ENCODE peak calls at places on chromosomes 13 and 19, in six cellular contexts. One of them, this sample, is unnamed. For H3K4me1, the result is how much of the 10 kb centered on the place peaks cover.

GRCh38 chr13:113654175-113654560 is 3.8 kb downstream of the ATP4B start:
- DNase-seq in testis: no peak
- DNase-seq in sigmoid colon: peak
- DNase-seq in heart left ventricle: no peak
- DNase-seq in A549: no peak
- DNase-seq in uterus: no peak
- DNase-seq in this sample: no peak

GRCh38 chr19:16397791-16398529 is 73.3 kb downstream of the KLF2 start:
- DNase-seq in testis: peak
- DNase-seq in sigmoid colon: no peak
- DNase-seq in uterus: no peak
- DNase-seq in A549: no peak
- DNase-seq in heart left ventricle: no peak
- DNase-seq in this sample: no peak

GRCh38 chr13:51726446-51727185 is 77.3 kb downstream of the DHRS12 start:
- DNase-seq in heart left ventricle: no peak
- DNase-seq in testis: no peak
- DNase-seq in uterus: no peak
- DNase-seq in A549: no peak
- DNase-seq in sigmoid colon: no peak
- DNase-seq in this sample: no peak

GRCh38 chr13:37716796-37717195 is 118.2 kb upstream of the POSTN start:
- DNase-seq in sigmoid colon: no peak
- DNase-seq in heart left ventricle: no peak
- DNase-seq in testis: no peak
- DNase-seq in A549: no peak
- DNase-seq in uterus: no peak
- DNase-seq in this sample: no peak

GRCh38 chr19:18000480-18000980 is 7.4 kb upstream of the ARRDC2 start:
- DNase-seq in uterus: no peak
- DNase-seq in A549: no peak
- DNase-seq in testis: no peak
- DNase-seq in heart left ventricle: no peak
- DNase-seq in sigmoid colon: no peak
- DNase-seq in this sample: no peak

GRCh38 chr19:23002690-23003422 is at the start of gene ZNF728:
- DNase-seq in A549: no peak
- DNase-seq in sigmoid colon: peak
- DNase-seq in uterus: peak
- DNase-seq in testis: peak
- DNase-seq in heart left ventricle: peak
- DNase-seq in this sample: no peak

GRCh38 chr19:12749938-12750521 is 1.6 kb upstream of the BEST2 start:
- DNase-seq in heart left ventricle: no peak
- DNase-seq in uterus: no peak
- DNase-seq in sigmoid colon: no peak
- DNase-seq in A549: no peak
- DNase-seq in testis: no peak
- DNase-seq in this sample: no peak

GRCh38 chr19:38900220-38900629 is 456 bp downstream of the NFKBIB start:
- DNase-seq in sigmoid colon: no peak
- DNase-seq in heart left ventricle: no peak
- DNase-seq in A549: no peak
- DNase-seq in testis: no peak
- DNase-seq in uterus: no peak
- DNase-seq in this sample: no peak

GRCh38 chr19:19492026-19492610 is 23.2 kb downstream of the TSSK6 start:
- DNase-seq in uterus: no peak
- DNase-seq in sigmoid colon: no peak
- DNase-seq in heart left ventricle: no peak
- DNase-seq in testis: no peak
- DNase-seq in A549: no peak
- DNase-seq in this sample: no peak
- H3K4me1 ChIP-seq in uterus: under half
- H3K4me1 ChIP-seq in sigmoid colon: under half
- H3K4me1 ChIP-seq in heart left ventricle: under half
- H3K4me1 ChIP-seq in testis: under half
- H3K4me1 ChIP-seq in A549: under half
- H3K4me1 ChIP-seq in this sample: under half

GRCh38 chr19:6519289-6519688 is 11.5 kb upstream of the TNFSF9 start:
- DNase-seq in uterus: no peak
- DNase-seq in testis: no peak
- DNase-seq in A549: peak
- DNase-seq in sigmoid colon: no peak
- DNase-seq in heart left ventricle: no peak
- DNase-seq in this sample: no peak

GRCh38 chr19:6524326-6524725 is 6.5 kb upstream of the TNFSF9 start:
- DNase-seq in uterus: no peak
- DNase-seq in testis: no peak
- DNase-seq in heart left ventricle: no peak
- DNase-seq in sigmoid colon: no peak
- DNase-seq in A549: no peak
- DNase-seq in this sample: no peak

GRCh38 chr19:6516659-6517291 is 14.1 kb upstream of the TNFSF9 start:
- DNase-seq in testis: peak
- DNase-seq in heart left ventricle: peak
- DNase-seq in uterus: peak
- DNase-seq in sigmoid colon: peak
- DNase-seq in A549: peak
- DNase-seq in this sample: no peak

GRCh38 chr19:6522712-6523111 is 8.1 kb upstream of the TNFSF9 start:
- DNase-seq in A549: no peak
- DNase-seq in testis: no peak
- DNase-seq in heart left ventricle: no peak
- DNase-seq in uterus: no peak
- DNase-seq in sigmoid colon: no peak
- DNase-seq in this sample: no peak

GRCh38 chr19:6521718-6522646 is 8.8 kb upstream of the TNFSF9 start:
- DNase-seq in uterus: no peak
- DNase-seq in A549: no peak
- DNase-seq in sigmoid colon: no peak
- DNase-seq in testis: no peak
- DNase-seq in heart left ventricle: no peak
- DNase-seq in this sample: no peak
- H3K4me3 ChIP-seq in uterus: no peak
- H3K4me3 ChIP-seq in A549: no peak
- H3K4me3 ChIP-seq in sigmoid colon: no peak
- H3K4me3 ChIP-seq in testis: no peak
- H3K4me3 ChIP-seq in heart left ventricle: no peak
- H3K4me3 ChIP-seq in this sample: no peak

DNA sequence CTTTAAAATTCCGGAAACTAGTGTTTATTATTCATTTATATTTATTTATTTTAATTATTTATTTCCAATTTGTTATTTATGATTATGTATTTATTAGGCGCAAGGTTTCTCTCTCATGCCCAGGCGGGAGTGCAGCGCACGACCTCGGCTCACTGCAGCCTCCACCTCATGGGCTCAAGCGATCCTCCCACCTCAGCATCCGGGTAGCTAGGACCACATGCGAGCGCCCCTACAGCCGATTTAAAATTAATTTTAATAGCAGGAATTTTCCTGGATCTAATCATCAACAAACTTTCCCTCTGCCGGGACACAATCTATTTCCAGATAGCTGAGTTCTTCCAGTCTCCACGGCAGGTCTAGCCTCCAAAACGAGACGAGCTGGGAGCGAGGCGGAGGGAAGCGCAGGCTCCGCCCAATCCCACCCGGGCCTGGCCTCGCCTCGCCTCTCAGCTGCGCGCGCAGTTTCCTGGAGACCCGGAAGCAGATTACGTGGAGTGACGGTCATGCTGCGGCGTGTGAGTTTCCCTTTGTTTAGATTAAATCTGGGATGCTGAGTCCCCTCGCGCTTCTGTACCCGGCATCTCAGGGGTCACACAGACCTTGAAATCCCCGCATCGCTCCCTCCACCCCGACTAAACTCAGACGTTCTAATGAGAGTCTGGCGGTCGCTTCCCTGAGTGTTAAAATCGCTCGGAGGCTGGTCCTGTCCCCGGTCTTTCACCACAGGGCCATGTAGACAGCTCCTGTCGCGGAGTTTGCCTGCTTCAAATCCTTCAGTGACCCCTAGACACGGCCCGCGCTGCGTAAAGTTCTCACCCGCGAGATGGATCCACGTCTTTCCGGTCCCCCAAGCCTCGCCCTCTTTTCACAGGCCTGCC is at the start of gene ZNF880:
- DNase-seq in uterus: peak
- DNase-seq in testis: peak
- DNase-seq in A549: peak
- DNase-seq in heart left ventricle: peak
- DNase-seq in sigmoid colon: peak
- DNase-seq in this sample: peak
- TF ChIP-seq POLR2A in uterus: peak
- TF ChIP-seq POLR2A in testis: no peak
- TF ChIP-seq POLR2A in A549: no peak
- TF ChIP-seq POLR2A in heart left ventricle: peak
- TF ChIP-seq POLR2A in sigmoid colon: no peak
- TF ChIP-seq POLR2A in this sample: no peak

DNA sequence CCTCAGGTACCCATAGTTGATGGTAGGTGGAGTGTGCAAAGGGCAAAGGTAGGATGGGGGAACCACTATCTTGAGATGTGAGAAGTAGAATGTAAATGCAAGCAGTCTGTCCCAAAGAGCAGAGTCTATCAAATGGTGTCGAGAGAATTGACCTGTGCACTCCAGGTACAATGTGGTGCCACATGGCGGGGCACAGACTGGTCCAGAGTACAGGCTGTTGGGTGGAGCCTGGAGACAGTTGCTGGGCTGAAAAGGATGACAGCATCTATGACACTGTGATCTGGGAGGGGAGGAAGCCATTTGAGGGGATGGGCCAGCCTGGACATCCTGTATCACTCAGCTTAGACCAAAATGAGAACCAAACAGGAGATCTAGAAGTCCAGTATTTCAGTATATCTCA is 180.6 kb downstream of the ABCC4 start:
- DNase-seq in uterus: no peak
- DNase-seq in sigmoid colon: no peak
- DNase-seq in A549: no peak
- DNase-seq in heart left ventricle: no peak
- DNase-seq in testis: no peak
- DNase-seq in this sample: no peak
- H3K4me1 ChIP-seq in uterus: under half
- H3K4me1 ChIP-seq in sigmoid colon: under half
- H3K4me1 ChIP-seq in A549: half or more
- H3K4me1 ChIP-seq in heart left ventricle: under half
- H3K4me1 ChIP-seq in testis: under half
- H3K4me1 ChIP-seq in this sample: under half

This sample was measured in esophagus squamous epithelium.